ENCODE peak calls at places on chromosomes 13 and 19, in six cellular contexts. L, N, F, Z, A and V are unnamed samples.

GRCh38 chr19:1173160-1173844 is 766 bp downstream of the SBNO2 start:
- DNase-seq in A (no peak), L (no peak), Z (no peak), N (no peak), F (peak; percentile 55), V (peak; percentile 31)

GRCh38 chr19:45146251-45146650 is 14.5 kb downstream of the NKPD1 start:
- DNase-seq in F (no peak), N (no peak), L (no peak), Z (no peak), A (no peak), V (no peak)

GRCh38 chr19:39670998-39671397 is 15.3 kb downstream of the LGALS16 start:
- DNase-seq in A (no peak), L (no peak), F (no peak), Z (no peak), N (no peak), V (no peak)

GRCh38 chr19:51131780-51132680 is 7.3 kb downstream of the SIGLEC9 start:
- DNase-seq in L (no peak), A (peak; percentile 71), F (peak; percentile 45), N (no peak), Z (peak; percentile 38), V (no peak)

GRCh38 chr13:30341815-30342570 is 34.6 kb upstream of the KATNAL1 start:
- DNase-seq in L (peak; percentile 44), N (peak; percentile 96), A (peak; percentile 75), F (peak; percentile 99), Z (peak; percentile 94), V (peak; percentile 70)

GRCh38 chr13:71772376-71772775 is 94.6 kb downstream of the DACH1 start:
- DNase-seq in N (no peak), F (no peak), A (no peak), Z (no peak), L (no peak), V (no peak)

GRCh38 chr13:64538711-64539110 is 2691.4 kb downstream of the PCDH9 start:
- DNase-seq in A (no peak), Z (peak; percentile 13), N (peak; percentile 5), F (peak; percentile 55), L (no peak), V (no peak)

GRCh38 chr13:94415484-94415883 is 64.0 kb downstream of the DCT start:
- DNase-seq in A (no peak), Z (no peak), N (no peak), L (no peak), F (no peak), V (no peak)

GRCh38 chr13:51003642-51004041 is 94.1 kb downstream of the RNASEH2B start:
- DNase-seq in F (no peak), N (no peak), Z (no peak), A (no peak), L (no peak), V (no peak)

GRCh38 chr19:42273407-42274064 is 4.5 kb downstream of the CIC start:
- DNase-seq in N (no peak), A (peak; percentile 6), F (no peak), Z (no peak), L (no peak), V (no peak)

DNA sequence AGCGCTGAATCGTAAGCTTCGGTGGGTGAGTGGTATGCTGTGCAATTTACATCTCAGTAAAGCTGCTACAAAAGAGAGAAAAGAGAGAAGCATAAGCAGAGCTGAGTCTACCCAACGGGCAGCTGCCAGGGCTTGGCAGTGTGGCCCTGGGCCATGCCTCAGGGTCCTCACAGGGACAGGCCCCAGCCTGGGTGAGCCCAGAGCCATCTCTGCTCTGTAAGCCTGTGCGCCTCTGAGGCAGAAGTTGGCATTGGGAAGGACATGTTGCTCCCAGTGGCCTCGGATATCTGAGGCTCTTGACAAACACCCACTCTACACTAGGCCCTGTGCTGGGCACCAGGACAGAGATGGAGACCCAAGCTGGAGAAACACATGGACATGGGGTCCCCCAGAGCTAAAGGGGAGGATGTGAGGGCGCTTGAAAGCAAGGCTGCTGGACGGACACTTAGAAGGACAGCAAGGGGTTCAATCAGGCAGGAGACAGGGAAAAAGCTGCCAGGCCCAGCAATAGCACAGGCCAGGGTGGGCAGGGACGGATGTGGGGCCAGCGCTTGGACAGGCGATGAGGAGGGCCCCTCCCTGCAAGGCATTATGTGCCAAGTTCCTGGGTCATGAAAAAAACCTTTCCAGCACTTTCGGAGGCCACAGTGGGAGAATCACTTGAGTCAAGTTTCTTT is 14.7 kb downstream of the PPP6R1 start:
- DNase-seq in F (no peak), A (no peak), L (no peak), Z (no peak), N (no peak), V (no peak)
- H4K20me1 ChIP-seq in F (no peaks in the 10 kb centered on the region), A (peaks cover 38% of the 10 kb centered on the region), L (peaks cover 15% of the 10 kb centered on the region), Z (peaks cover 30% of the 10 kb centered on the region), N (peaks cover 3% of the 10 kb centered on the region), V (peaks cover 44% of the 10 kb centered on the region)

DNA sequence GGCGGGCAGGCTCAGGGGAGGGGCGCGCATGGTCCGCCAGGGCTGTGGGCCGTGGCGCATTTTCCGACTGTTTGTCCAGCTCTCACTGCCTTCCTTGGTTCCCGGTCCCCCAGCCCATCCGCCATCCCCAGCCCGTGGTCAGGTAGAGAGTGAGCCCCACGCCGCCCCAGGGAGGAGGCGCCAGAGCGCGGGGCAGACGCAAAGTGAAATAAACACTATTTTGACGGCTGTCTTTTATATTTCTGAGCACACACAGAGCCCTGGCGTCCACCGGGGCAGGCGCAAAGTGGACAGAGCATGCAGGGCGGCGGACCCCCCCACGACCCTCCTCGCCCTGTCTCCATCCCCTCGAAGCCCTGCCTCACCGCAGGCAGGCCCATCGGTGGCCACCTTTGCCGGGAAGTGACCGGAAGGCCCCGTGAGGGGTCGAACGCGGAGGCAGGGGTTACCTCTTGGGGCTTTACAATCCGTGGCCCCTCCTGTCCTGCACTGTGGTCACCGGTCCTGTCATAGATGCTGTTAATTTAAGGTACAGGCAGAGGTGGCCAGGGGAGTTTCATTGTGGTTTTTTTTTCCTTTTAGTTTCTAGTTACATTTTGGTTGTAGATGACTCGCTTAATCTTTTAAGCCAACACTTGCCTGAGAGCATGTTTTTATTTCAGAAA is 13.2 kb downstream of the COMP start:
- DNase-seq in N (no peak), Z (no peak), A (no peak), L (no peak), F (peak; percentile 15), V (no peak)
- H4K20me1 ChIP-seq in N (no peaks in the 10 kb centered on the region), Z (peaks cover 11% of the 10 kb centered on the region), A (no peaks in the 10 kb centered on the region), L (peaks cover 2% of the 10 kb centered on the region), F (no peaks in the 10 kb centered on the region), V (no peaks in the 10 kb centered on the region)

GRCh38 chr13:76481738-76482137 is 404.5 kb downstream of the KCTD12 start:
- DNase-seq in F (no peak), Z (no peak), L (no peak), A (no peak), N (peak; percentile 20), V (no peak)
- H4K20me1 ChIP-seq in F (no peaks in the 10 kb centered on the region), Z (no peaks in the 10 kb centered on the region), L (no peaks in the 10 kb centered on the region), A (no peaks in the 10 kb centered on the region), N (no peaks in the 10 kb centered on the region), V (no peaks in the 10 kb centered on the region)

GRCh38 chr13:114118763-114119123 is 13.7 kb downstream of the RASA3 start:
- DNase-seq in A (peak; percentile 70), L (no peak), F (peak; percentile 65), N (peak; percentile 80), Z (peak; percentile 74), V (no peak)
- H4K20me1 ChIP-seq in A (no peaks in the 10 kb centered on the region), L (no peaks in the 10 kb centered on the region), F (no peaks in the 10 kb centered on the region), N (no peaks in the 10 kb centered on the region), Z (peaks cover 7% of the 10 kb centered on the region), V (no peaks in the 10 kb centered on the region)

DNA sequence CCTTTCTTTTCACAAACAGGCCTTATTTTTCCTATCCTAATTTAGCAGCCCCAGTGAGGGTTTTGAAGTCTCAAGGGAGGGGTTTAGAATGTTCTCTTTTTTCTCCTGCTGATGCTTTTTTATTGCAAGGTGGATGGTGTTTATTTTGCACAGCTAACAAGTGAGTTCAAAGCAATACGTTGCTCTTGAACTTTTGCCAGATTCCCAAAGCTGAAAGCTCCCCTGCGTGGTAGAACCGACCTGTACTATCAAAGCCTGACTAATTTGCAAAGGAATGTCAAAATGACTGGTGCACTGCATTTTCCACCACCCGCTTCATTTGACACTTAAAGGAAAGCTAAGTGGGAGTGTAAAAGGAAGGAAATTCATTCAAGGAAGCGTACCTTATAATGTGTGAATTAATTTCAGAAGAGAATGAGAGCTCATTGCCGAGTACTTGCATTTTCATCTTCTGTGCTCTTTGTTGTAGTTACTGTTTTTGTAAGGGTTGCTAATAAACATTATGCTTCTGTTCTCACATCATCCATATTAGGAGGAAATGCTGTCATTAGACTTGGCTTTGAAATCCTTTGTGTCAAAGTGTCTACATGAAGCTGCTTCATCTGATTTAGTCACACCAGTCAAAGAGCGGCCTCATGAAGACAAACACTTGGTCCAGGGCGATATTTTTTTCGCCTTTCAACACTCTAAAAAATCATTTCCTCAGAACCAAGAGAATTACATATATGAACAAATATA is 105.2 kb downstream of the SPRY2 start:
- DNase-seq in N (peak; percentile 65), F (peak; percentile 13), L (no peak), Z (no peak), A (peak; percentile 35), V (peak; percentile 74)
- H4K20me1 ChIP-seq in N (no peaks in the 10 kb centered on the region), F (no peaks in the 10 kb centered on the region), L (no peaks in the 10 kb centered on the region), Z (no peaks in the 10 kb centered on the region), A (no peaks in the 10 kb centered on the region), V (no peaks in the 10 kb centered on the region)

GRCh38 chr19:10182847-10183246 is 11.9 kb downstream of the DNMT1 start:
- DNase-seq in A (no peak), L (no peak), F (no peak), N (no peak), Z (no peak), V (no peak)

GRCh38 chr19:10180459-10180858 is 14.3 kb downstream of the DNMT1 start:
- DNase-seq in F (no peak), Z (no peak), A (no peak), N (no peak), L (no peak), V (no peak)

GRCh38 chr19:10184636-10185035 is 10.1 kb downstream of the DNMT1 start:
- DNase-seq in L (no peak), N (no peak), F (no peak), Z (no peak), A (no peak), V (peak; percentile 62)

GRCh38 chr19:10187315-10187714 is 7.4 kb downstream of the DNMT1 start:
- DNase-seq in L (no peak), N (no peak), F (no peak), A (no peak), Z (no peak), V (no peak)

GRCh38 chr19:10183926-10184325 is 10.8 kb downstream of the DNMT1 start:
- DNase-seq in L (no peak), Z (no peak), N (no peak), F (no peak), A (no peak), V (no peak)
- H4K20me1 ChIP-seq in L (peaks cover 21% of the 10 kb centered on the region), Z (peaks cover 55% of the 10 kb centered on the region), N (no peaks in the 10 kb centered on the region), F (no peaks in the 10 kb centered on the region), A (no peaks in the 10 kb centered on the region), V (peaks cover 29% of the 10 kb centered on the region)

GRCh38 chr13:91351123-91351522 is 3.6 kb downstream of the MIR17HG start:
- DNase-seq in F (no peak), A (no peak), Z (no peak), N (no peak), L (no peak), V (no peak)
- H4K20me1 ChIP-seq in F (no peaks in the 10 kb centered on the region), A (peaks cover 43% of the 10 kb centered on the region), Z (peaks cover 16% of the 10 kb centered on the region), N (no peaks in the 10 kb centered on the region), L (peaks cover 10% of the 10 kb centered on the region), V (peaks cover 64% of the 10 kb centered on the region)

DNA sequence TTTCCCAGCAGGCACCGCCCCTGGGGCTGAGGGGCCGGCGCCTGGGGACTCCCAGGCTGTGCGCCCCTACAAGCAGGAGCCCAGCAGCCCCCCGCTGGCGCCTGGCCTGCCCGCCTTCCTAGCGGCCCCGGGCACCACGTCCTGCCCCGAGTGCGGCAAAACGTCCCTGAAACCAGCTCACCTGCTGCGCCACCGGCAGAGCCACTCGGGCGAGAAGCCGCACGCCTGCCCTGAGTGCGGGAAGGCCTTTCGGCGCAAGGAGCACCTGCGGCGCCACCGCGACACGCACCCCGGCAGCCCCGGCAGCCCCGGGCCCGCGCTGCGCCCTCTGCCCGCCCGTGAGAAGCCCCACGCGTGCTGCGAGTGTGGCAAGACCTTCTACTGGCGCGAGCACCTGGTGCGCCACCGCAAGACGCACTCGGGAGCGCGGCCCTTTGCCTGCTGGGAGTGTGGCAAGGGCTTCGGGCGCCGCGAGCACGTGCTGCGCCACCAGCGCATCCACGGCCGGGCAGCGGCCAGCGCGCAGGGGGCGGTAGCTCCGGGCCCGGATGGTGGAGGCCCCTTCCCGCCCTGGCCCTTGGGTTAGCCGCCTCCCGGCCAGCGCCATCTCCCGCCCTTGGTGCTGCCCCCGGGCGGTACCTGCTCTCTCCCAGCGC is 16.1 kb upstream of the GALP start:
- DNase-seq in A (no peak), N (no peak), Z (no peak), L (no peak), F (no peak), V (no peak)
- H4K20me1 ChIP-seq in A (peaks cover 1% of the 10 kb centered on the region), N (no peaks in the 10 kb centered on the region), Z (peaks cover 4% of the 10 kb centered on the region), L (no peaks in the 10 kb centered on the region), F (no peaks in the 10 kb centered on the region), V (peaks cover 9% of the 10 kb centered on the region)